ENCODE peak calls at places on chromosomes 12 and 14, in ten cellular contexts. N, I, C, W, U, M, T, Q, Z and B are unnamed samples.

GRCh38 chr12:12839886-12840285 is 26.7 kb downstream of the DDX47 start:
- DNase-seq in N (no peak), I (no peak), C (no peak), W (peak; percentile 81), U (no peak), M (no peak), T (no peak), Q (no peak), Z (peak; percentile 66), B (peak; percentile 67)

GRCh38 chr12:110262442-110263388 is 18.3 kb upstream of the ATP2A2 start:
- DNase-seq in N (no peak), I (no peak), C (no peak), W (no peak), U (no peak), M (no peak), T (no peak), Q (no peak), Z (peak; percentile 67), B (no peak)

GRCh38 chr14:52267501-52268190 is at the start of gene PTGDR:
- DNase-seq in N (no peak), I (no peak), C (peak; percentile 17), W (no peak), U (peak; percentile 70), M (peak; percentile 40), T (peak; percentile 18), Q (peak; percentile 30), Z (peak; percentile 15), B (no peak)

GRCh38 chr12:48993787-48994186 is 5.4 kb downstream of the DDN start:
- DNase-seq in N (no peak), I (no peak), C (no peak), W (no peak), U (no peak), M (no peak), T (no peak), Q (no peak), Z (no peak), B (no peak)

GRCh38 chr12:62259311-62259992 is 752 bp upstream of the USP15 start:
- DNase-seq in N (no peak), I (no peak), C (no peak), W (no peak), U (no peak), M (no peak), T (no peak), Q (no peak), Z (no peak), B (no peak)

GRCh38 chr12:91622981-91623380 is 440.4 kb upstream of the DCN start:
- DNase-seq in N (no peak), I (no peak), C (no peak), W (no peak), U (no peak), M (no peak), T (no peak), Q (no peak), Z (no peak), B (no peak)

GRCh38 chr14:85188836-85189235 is 341.1 kb upstream of the FLRT2 start:
- DNase-seq in N (no peak), I (no peak), C (no peak), W (no peak), U (no peak), M (no peak), T (no peak), Q (no peak), Z (no peak), B (no peak)

GRCh38 chr12:53199700-53200099 is 7.4 kb downstream of the ITGB7 start:
- DNase-seq in N (no peak), I (no peak), C (no peak), W (no peak), U (no peak), M (no peak), T (no peak), Q (no peak), Z (no peak), B (no peak)

GRCh38 chr14:71474291-71474690 is 457.9 kb upstream of the RGS6 start:
- DNase-seq in N (no peak), I (no peak), C (no peak), W (no peak), U (no peak), M (no peak), T (no peak), Q (no peak), Z (no peak), B (no peak)

GRCh38 chr14:89190779-89191513 is 226.1 kb downstream of the FOXN3 start:
- DNase-seq in N (no peak), I (no peak), C (no peak), W (no peak), U (no peak), M (no peak), T (no peak), Q (peak; percentile 14), Z (no peak), B (no peak)

GRCh38 chr14:91429385-91429784 is 11.8 kb upstream of the CCDC88C start:
- DNase-seq in N (no peak), I (no peak), C (no peak), W (no peak), U (no peak), M (no peak), T (no peak), Q (no peak), Z (no peak), B (no peak)

GRCh38 chr12:3604281-3604680 is 113.3 kb downstream of the PRMT8 start:
- DNase-seq in N (no peak), I (no peak), C (no peak), W (no peak), U (no peak), M (no peak), T (no peak), Q (no peak), Z (no peak), B (no peak)

GRCh38 chr12:3607039-3607719 is 116.2 kb downstream of the PRMT8 start:
- DNase-seq in N (no peak), I (no peak), C (no peak), W (no peak), U (no peak), M (no peak), T (peak; percentile 45), Q (no peak), Z (peak; percentile 18), B (no peak)

GRCh38 chr12:3606101-3606500 is 115.1 kb downstream of the PRMT8 start:
- DNase-seq in N (no peak), I (no peak), C (no peak), W (no peak), U (no peak), M (no peak), T (no peak), Q (no peak), Z (no peak), B (no peak)

GRCh38 chr12:3603576-3603975 is 112.6 kb downstream of the PRMT8 start:
- DNase-seq in N (no peak), I (no peak), C (no peak), W (no peak), U (no peak), M (no peak), T (no peak), Q (no peak), Z (no peak), B (no peak)

GRCh38 chr12:3604750-3605638 is 114.0 kb downstream of the PRMT8 start:
- DNase-seq in N (peak; percentile 31), I (no peak), C (no peak), W (no peak), U (no peak), M (no peak), T (peak; percentile 64), Q (no peak), Z (no peak), B (no peak)
- H3K4me3 ChIP-seq in N (peak overlapping the region; percentile 12), I (no peak overlapping the region), C (no peak overlapping the region), W (no peak overlapping the region), U (no peak overlapping the region), M (no peak overlapping the region), T (no peak overlapping the region), Q (no peak overlapping the region), Z (no peak overlapping the region), B (no peak overlapping the region)

GRCh38 chr14:64541261-64541970 is 875 bp downstream of the HSPA2 start:
- DNase-seq in N (no peak), I (no peak), C (no peak), W (no peak), U (no peak), M (no peak), T (peak; percentile 54), Q (no peak), Z (peak; percentile 21), B (no peak)
- H3K4me3 ChIP-seq in N (no peak overlapping the region), I (peak overlapping the region; percentile 31), C (no peak overlapping the region), W (peak overlapping the region; percentile 55), U (peak overlapping the region; percentile 83), M (peak overlapping the region; percentile 85), T (peak overlapping the region; percentile 65), Q (peak overlapping the region; percentile 63), Z (peak overlapping the region; percentile 46), B (peak overlapping the region; percentile 40)

DNA sequence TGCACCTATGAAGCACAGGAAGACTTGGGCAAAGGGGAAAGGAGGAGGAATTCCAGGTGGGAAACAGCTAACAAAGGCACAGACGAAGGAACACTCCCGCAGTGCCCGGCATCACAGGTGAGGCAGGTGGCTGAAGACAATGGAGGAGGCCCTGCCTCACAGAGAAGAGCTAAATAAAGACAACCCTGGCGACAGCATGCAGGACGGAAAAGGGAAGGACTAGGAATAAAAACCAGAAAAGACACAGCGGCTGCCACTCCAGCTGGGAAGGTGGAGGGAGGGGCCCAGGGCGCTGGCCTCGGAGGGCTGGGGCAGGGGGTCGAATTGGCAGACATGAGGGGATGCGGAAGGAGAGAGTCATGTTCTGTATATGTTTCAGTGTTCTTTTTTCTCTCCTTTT is 43.0 kb upstream of the ANO2 start:
- DNase-seq in N (no peak), I (no peak), C (no peak), W (no peak), U (no peak), M (no peak), T (no peak), Q (no peak), Z (no peak), B (no peak)
- H3K4me3 ChIP-seq in N (no peak overlapping the region), I (no peak overlapping the region), C (no peak overlapping the region), W (no peak overlapping the region), U (no peak overlapping the region), M (no peak overlapping the region), T (no peak overlapping the region), Q (no peak overlapping the region), Z (no peak overlapping the region), B (no peak overlapping the region)

GRCh38 chr12:19273482-19274330 is 144.2 kb downstream of the PLEKHA5 start:
- DNase-seq in N (no peak), I (no peak), C (no peak), W (peak; percentile 92), U (peak; percentile 78), M (peak; percentile 32), T (peak; percentile 49), Q (no peak), Z (peak; percentile 98), B (peak; percentile 93)

GRCh38 chr12:19276767-19277166 is 147.2 kb downstream of the PLEKHA5 start:
- DNase-seq in N (no peak), I (no peak), C (no peak), W (no peak), U (no peak), M (no peak), T (no peak), Q (no peak), Z (no peak), B (no peak)

GRCh38 chr12:19277707-19278106 is 148.2 kb downstream of the PLEKHA5 start:
- DNase-seq in N (no peak), I (no peak), C (no peak), W (no peak), U (no peak), M (no peak), T (no peak), Q (peak; percentile 17), Z (no peak), B (no peak)

GRCh38 chr12:19282133-19282532 is 152.6 kb downstream of the PLEKHA5 start:
- DNase-seq in N (no peak), I (no peak), C (no peak), W (no peak), U (no peak), M (no peak), T (no peak), Q (no peak), Z (no peak), B (no peak)

GRCh38 chr12:19278407-19278806 is 148.9 kb downstream of the PLEKHA5 start:
- DNase-seq in N (no peak), I (no peak), C (no peak), W (no peak), U (no peak), M (no peak), T (no peak), Q (no peak), Z (no peak), B (no peak)
- H3K4me3 ChIP-seq in N (no peak overlapping the region), I (no peak overlapping the region), C (no peak overlapping the region), W (no peak overlapping the region), U (no peak overlapping the region), M (no peak overlapping the region), T (no peak overlapping the region), Q (no peak overlapping the region), Z (no peak overlapping the region), B (no peak overlapping the region)